ENCODE peak calls at places on chromosome 13, in six cellular contexts. One of them, this sample, is unnamed.

GRCh38 chr13:111437417-111437816 is 117.0 kb downstream of the TEX29 start:
- DNase-seq in HepG2: no peak
- DNase-seq in K562: no peak
- DNase-seq in A549: no peak
- DNase-seq in endothelial cell of umbilical vein: no peak
- DNase-seq in GM12878: no peak
- DNase-seq in this sample: no peak

GRCh38 chr13:19069684-19070397 is 111.8 kb downstream of the TUBA3C start:
- DNase-seq in HepG2: no peak
- DNase-seq in K562: no peak
- DNase-seq in A549: no peak
- DNase-seq in endothelial cell of umbilical vein: no peak
- DNase-seq in GM12878: no peak
- DNase-seq in this sample: no peak

GRCh38 chr13:33992891-33993336 is 175.0 kb downstream of the RFC3 start:
- DNase-seq in HepG2: peak
- DNase-seq in K562: no peak
- DNase-seq in A549: no peak
- DNase-seq in endothelial cell of umbilical vein: no peak
- DNase-seq in GM12878: no peak
- DNase-seq in this sample: no peak

GRCh38 chr13:51277943-51278342 is 55.7 kb downstream of the FAM124A start:
- DNase-seq in HepG2: no peak
- DNase-seq in K562: no peak
- DNase-seq in A549: no peak
- DNase-seq in endothelial cell of umbilical vein: no peak
- DNase-seq in GM12878: no peak
- DNase-seq in this sample: no peak

GRCh38 chr13:32117696-32118095 is 86.1 kb downstream of the FRY start:
- DNase-seq in HepG2: no peak
- DNase-seq in K562: no peak
- DNase-seq in A549: no peak
- DNase-seq in endothelial cell of umbilical vein: no peak
- DNase-seq in GM12878: no peak
- DNase-seq in this sample: peak

GRCh38 chr13:55199132-55199531 is 1941.6 kb upstream of the PRR20A start:
- DNase-seq in HepG2: peak
- DNase-seq in K562: no peak
- DNase-seq in A549: peak
- DNase-seq in endothelial cell of umbilical vein: no peak
- DNase-seq in GM12878: no peak
- DNase-seq in this sample: peak

GRCh38 chr13:47256618-47257017 is 359.8 kb upstream of the HTR2A start:
- DNase-seq in HepG2: no peak
- DNase-seq in K562: no peak
- DNase-seq in A549: no peak
- DNase-seq in endothelial cell of umbilical vein: no peak
- DNase-seq in GM12878: no peak
- DNase-seq in this sample: no peak

GRCh38 chr13:90276208-90276607 is 1071.3 kb upstream of the MIR17HG start:
- DNase-seq in HepG2: no peak
- DNase-seq in K562: no peak
- DNase-seq in A549: no peak
- DNase-seq in endothelial cell of umbilical vein: no peak
- DNase-seq in GM12878: no peak
- DNase-seq in this sample: no peak

GRCh38 chr13:25503856-25504255 is 132.1 kb downstream of the ATP8A2 start:
- DNase-seq in HepG2: no peak
- DNase-seq in K562: no peak
- DNase-seq in A549: no peak
- DNase-seq in endothelial cell of umbilical vein: no peak
- DNase-seq in GM12878: no peak
- DNase-seq in this sample: no peak

GRCh38 chr13:33017410-33017929 is 1.2 kb downstream of the KL start:
- DNase-seq in HepG2: peak
- DNase-seq in K562: peak
- DNase-seq in A549: peak
- DNase-seq in endothelial cell of umbilical vein: peak
- DNase-seq in GM12878: peak
- DNase-seq in this sample: peak

GRCh38 chr13:101970339-101970738 is 431.5 kb downstream of the FGF14 start:
- DNase-seq in HepG2: no peak
- DNase-seq in K562: no peak
- DNase-seq in A549: no peak
- DNase-seq in endothelial cell of umbilical vein: no peak
- DNase-seq in GM12878: no peak
- DNase-seq in this sample: no peak

GRCh38 chr13:38538412-38538811 is 148.5 kb upstream of the FREM2 start:
- DNase-seq in HepG2: no peak
- DNase-seq in K562: no peak
- DNase-seq in A549: no peak
- DNase-seq in endothelial cell of umbilical vein: no peak
- DNase-seq in GM12878: no peak
- DNase-seq in this sample: no peak

GRCh38 chr13:67001363-67001762 is 228.8 kb downstream of the PCDH9 start:
- DNase-seq in HepG2: no peak
- DNase-seq in K562: no peak
- DNase-seq in A549: no peak
- DNase-seq in endothelial cell of umbilical vein: no peak
- DNase-seq in GM12878: no peak
- DNase-seq in this sample: no peak

GRCh38 chr13:99896712-99897440 is 74.7 kb downstream of the ZIC5 start:
- DNase-seq in HepG2: no peak
- DNase-seq in K562: no peak
- DNase-seq in A549: no peak
- DNase-seq in endothelial cell of umbilical vein: no peak
- DNase-seq in GM12878: no peak
- DNase-seq in this sample: no peak

GRCh38 chr13:99894105-99894504 is 77.5 kb downstream of the ZIC5 start:
- DNase-seq in HepG2: no peak
- DNase-seq in K562: no peak
- DNase-seq in A549: no peak
- DNase-seq in endothelial cell of umbilical vein: no peak
- DNase-seq in GM12878: no peak
- DNase-seq in this sample: no peak

GRCh38 chr13:99895428-99895998 is 76.1 kb downstream of the ZIC5 start:
- DNase-seq in HepG2: no peak
- DNase-seq in K562: no peak
- DNase-seq in A549: no peak
- DNase-seq in endothelial cell of umbilical vein: peak
- DNase-seq in GM12878: no peak
- DNase-seq in this sample: no peak

GRCh38 chr13:99894835-99895427 is 76.6 kb downstream of the ZIC5 start:
- DNase-seq in HepG2: no peak
- DNase-seq in K562: no peak
- DNase-seq in A549: no peak
- DNase-seq in endothelial cell of umbilical vein: peak
- DNase-seq in GM12878: no peak
- DNase-seq in this sample: no peak

GRCh38 chr13:99895999-99896695 is 75.4 kb downstream of the ZIC5 start:
- DNase-seq in HepG2: no peak
- DNase-seq in K562: no peak
- DNase-seq in A549: no peak
- DNase-seq in endothelial cell of umbilical vein: no peak
- DNase-seq in GM12878: no peak
- DNase-seq in this sample: no peak
- TF ChIP-seq MAX in HepG2: no peak
- TF ChIP-seq MAX in K562: no peak
- TF ChIP-seq MAX in A549: no peak
- TF ChIP-seq MAX in endothelial cell of umbilical vein: no peak
- TF ChIP-seq MAX in GM12878: no peak
- TF ChIP-seq MAX in this sample: no peak

GRCh38 chr13:105266615-105267014 is 1268.8 kb downstream of the EFNB2 start:
- DNase-seq in HepG2: no peak
- DNase-seq in K562: no peak
- DNase-seq in A549: no peak
- DNase-seq in endothelial cell of umbilical vein: no peak
- DNase-seq in GM12878: no peak
- DNase-seq in this sample: no peak
- TF ChIP-seq MYC in HepG2: no peak
- TF ChIP-seq MYC in K562: no peak
- TF ChIP-seq MYC in A549: no peak
- TF ChIP-seq MYC in endothelial cell of umbilical vein: no peak
- TF ChIP-seq MYC in GM12878: no peak
- TF ChIP-seq MYC in this sample: no peak

DNA sequence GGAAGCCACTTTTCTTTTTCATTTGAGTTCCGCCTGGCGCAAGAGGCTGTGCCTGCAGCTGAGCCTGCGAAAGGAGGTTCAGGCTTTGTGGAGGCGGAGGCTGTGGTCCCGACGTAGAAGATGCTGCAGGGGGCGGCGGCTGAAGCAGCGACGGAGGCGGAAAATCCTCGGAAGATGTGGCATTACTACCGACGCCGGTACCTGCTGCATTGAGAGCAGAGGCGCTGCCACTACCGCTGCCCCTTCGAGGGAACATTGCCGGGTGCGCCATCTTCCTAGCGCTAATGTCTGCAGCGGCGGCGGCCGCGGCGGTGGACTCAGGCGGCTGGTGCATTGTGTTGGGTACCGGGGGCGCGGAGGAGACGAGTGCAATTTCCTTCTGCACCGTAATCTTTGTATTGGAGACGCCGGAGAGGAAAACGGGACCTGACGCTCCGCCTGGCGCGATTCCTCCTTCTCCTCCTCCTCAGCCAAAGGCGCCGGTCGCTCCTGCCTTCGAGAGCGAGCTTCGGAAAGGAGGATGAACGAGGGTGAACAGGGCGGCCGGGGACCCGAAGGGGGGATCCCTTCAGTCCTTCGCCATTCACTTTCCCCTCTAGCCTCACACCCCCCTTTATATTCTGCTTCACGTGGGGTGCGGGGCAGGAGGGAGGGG is at the start of gene TSC22D1:
- DNase-seq in HepG2: no peak
- DNase-seq in K562: no peak
- DNase-seq in A549: peak
- DNase-seq in endothelial cell of umbilical vein: peak
- DNase-seq in GM12878: no peak
- DNase-seq in this sample: peak
- TF ChIP-seq POLR2A in HepG2: no peak
- TF ChIP-seq POLR2A in K562: no peak
- TF ChIP-seq POLR2A in A549: peak
- TF ChIP-seq POLR2A in endothelial cell of umbilical vein: no peak
- TF ChIP-seq POLR2A in GM12878: no peak
- TF ChIP-seq POLR2A in this sample: no peak

GRCh38 chr13:64909184-64909583 is 2321.0 kb downstream of the PCDH9 start:
- DNase-seq in HepG2: no peak
- DNase-seq in K562: no peak
- DNase-seq in A549: no peak
- DNase-seq in endothelial cell of umbilical vein: no peak
- DNase-seq in GM12878: no peak
- DNase-seq in this sample: no peak

GRCh38 chr13:64910061-64910460 is 2320.1 kb downstream of the PCDH9 start:
- DNase-seq in HepG2: no peak
- DNase-seq in K562: no peak
- DNase-seq in A549: no peak
- DNase-seq in endothelial cell of umbilical vein: no peak
- DNase-seq in GM12878: no peak
- DNase-seq in this sample: no peak

GRCh38 chr13:64917566-64917965 is 2312.6 kb downstream of the PCDH9 start:
- DNase-seq in HepG2: no peak
- DNase-seq in K562: no peak
- DNase-seq in A549: no peak
- DNase-seq in endothelial cell of umbilical vein: no peak
- DNase-seq in GM12878: no peak
- DNase-seq in this sample: no peak

DNA sequence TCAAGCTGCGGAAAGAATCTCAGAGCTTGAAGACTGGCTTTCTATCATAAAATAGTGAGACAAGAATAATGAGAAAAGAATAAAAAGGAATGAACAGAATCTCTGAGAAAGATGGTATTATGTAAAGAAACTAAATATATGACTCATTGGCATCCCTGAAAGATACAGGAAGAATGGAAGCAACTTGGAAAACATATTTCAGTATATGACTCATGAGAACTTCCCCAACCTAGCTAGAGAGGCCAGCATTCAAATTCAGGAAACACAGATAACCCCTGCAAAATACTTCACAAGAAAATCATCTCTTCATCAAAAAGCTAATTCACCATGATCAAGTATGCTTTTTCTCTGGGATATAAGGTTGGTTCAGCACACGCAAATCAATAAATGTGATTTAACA is 2318.0 kb downstream of the PCDH9 start:
- DNase-seq in HepG2: no peak
- DNase-seq in K562: no peak
- DNase-seq in A549: peak
- DNase-seq in endothelial cell of umbilical vein: peak
- DNase-seq in GM12878: no peak
- DNase-seq in this sample: no peak
- TF ChIP-seq MAX in HepG2: no peak
- TF ChIP-seq MAX in K562: no peak
- TF ChIP-seq MAX in A549: no peak
- TF ChIP-seq MAX in endothelial cell of umbilical vein: no peak
- TF ChIP-seq MAX in GM12878: no peak
- TF ChIP-seq MAX in this sample: no peak